ENCODE peak calls at places on chromosomes 7 and 10, in nine cellular contexts. R, K, L, U, A, C, N, V and E are unnamed samples.

GRCh38 chr10:44864042-44864436 is 47.1 kb upstream of the TMEM72 start:
- DNase-seq in R (no peak), K (peak), L (no peak), U (peak), A (no peak), C (peak), N (no peak), V (peak), E (no peak)

GRCh38 chr10:78952018-78952417 is 116.7 kb upstream of the ZMIZ1 start:
- DNase-seq in R (no peak), K (no peak), L (no peak), U (no peak), A (no peak), C (no peak), N (no peak), V (no peak), E (no peak)

GRCh38 chr7:111735661-111736323 is 173.5 kb upstream of the IMMP2L start:
- DNase-seq in R (no peak), K (peak), L (peak), U (no peak), A (peak), C (peak), N (peak), V (peak), E (peak)

GRCh38 chr7:137146552-137146961 is 197.0 kb downstream of the PTN start:
- DNase-seq in R (no peak), K (no peak), L (no peak), U (no peak), A (no peak), C (no peak), N (no peak), V (no peak), E (no peak)

GRCh38 chr10:30190831-30191552 is 131.6 kb upstream of the JCAD start:
- DNase-seq in R (no peak), K (no peak), L (no peak), U (no peak), A (no peak), C (no peak), N (no peak), V (no peak), E (peak)

GRCh38 chr10:119319161-119319919 is 112.0 kb downstream of the GRK5 start:
- DNase-seq in R (no peak), K (no peak), L (no peak), U (no peak), A (no peak), C (no peak), N (peak), V (no peak), E (no peak)

GRCh38 chr7:131066635-131067034 is 261.0 kb upstream of the MKLN1 start:
- DNase-seq in R (no peak), K (no peak), L (no peak), U (no peak), A (no peak), C (no peak), N (peak), V (no peak), E (no peak)

GRCh38 chr7:99000904-99001442 is 122.6 kb downstream of the TRRAP start:
- DNase-seq in R (peak), K (no peak), L (no peak), U (no peak), A (no peak), C (no peak), N (no peak), V (no peak), E (no peak)

GRCh38 chr10:59852671-59853070 is 53.7 kb downstream of the CCDC6 start:
- DNase-seq in R (no peak), K (no peak), L (no peak), U (no peak), A (no peak), C (no peak), N (no peak), V (peak), E (no peak)
- TF ChIP-seq POLR2A in R (no peak), K (no peak), L (no peak), U (no peak), A (no peak), C (no peak), N (no peak), V (no peak), E (no peak)

GRCh38 chr7:2017483-2017891 is 215.3 kb downstream of the MAD1L1 start:
- DNase-seq in R (peak), K (no peak), L (no peak), U (peak), A (no peak), C (no peak), N (no peak), V (no peak), E (no peak)

GRCh38 chr7:2017914-2018785 is 214.6 kb downstream of the MAD1L1 start:
- DNase-seq in R (peak), K (no peak), L (no peak), U (peak), A (no peak), C (peak), N (no peak), V (no peak), E (no peak)

GRCh38 chr7:2018786-2019692 is 213.7 kb downstream of the MAD1L1 start:
- DNase-seq in R (peak), K (peak), L (no peak), U (peak), A (no peak), C (peak), N (no peak), V (peak), E (peak)

GRCh38 chr7:2022021-2022409 is 210.7 kb downstream of the MAD1L1 start:
- DNase-seq in R (peak), K (no peak), L (no peak), U (peak), A (no peak), C (peak), N (no peak), V (no peak), E (no peak)

DNA sequence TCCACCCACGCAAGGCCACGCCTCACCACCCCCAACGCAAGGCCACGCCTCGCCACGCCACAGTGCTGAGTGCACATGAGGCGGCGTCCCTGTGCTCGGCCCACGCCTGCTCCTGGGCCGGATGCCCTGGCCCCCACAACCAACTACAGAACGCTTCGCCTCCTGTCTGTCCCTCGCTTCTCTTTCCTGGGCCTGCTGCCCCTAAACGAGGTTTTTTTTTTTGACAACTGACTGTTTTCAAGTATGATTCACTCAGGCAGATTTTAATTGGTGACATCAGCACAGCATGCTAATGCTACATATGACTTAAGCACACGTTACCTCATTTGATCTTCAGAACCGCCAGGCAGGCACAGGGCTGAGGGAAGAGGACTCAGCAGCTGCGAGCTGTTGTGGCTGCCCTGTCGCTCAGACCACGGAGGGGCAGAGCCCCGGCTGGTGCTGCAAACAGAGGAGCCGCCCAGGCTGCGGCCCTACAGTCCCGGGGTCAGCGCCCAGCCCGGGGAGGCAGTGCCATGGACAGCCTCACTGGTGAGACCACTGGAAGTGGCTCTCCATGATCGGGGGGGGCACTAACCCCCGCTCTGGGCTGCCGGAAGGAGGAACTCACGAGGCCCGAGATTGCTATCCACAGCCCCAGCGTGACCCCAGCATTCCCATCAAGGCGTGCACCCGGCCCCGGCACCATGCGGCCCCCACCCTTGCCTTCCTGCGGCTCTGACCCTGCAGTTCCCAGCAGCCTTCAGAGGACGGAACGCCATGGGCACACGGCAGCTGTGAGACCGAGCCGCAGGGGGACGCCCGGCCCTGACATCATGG is 212.8 kb downstream of the MAD1L1 start:
- DNase-seq in R (peak), K (peak), L (peak), U (peak), A (no peak), C (peak), N (no peak), V (peak), E (peak)
- TF ChIP-seq POLR2A in R (no peak), K (no peak), L (no peak), U (peak), A (no peak), C (no peak), N (no peak), V (no peak), E (peak)

DNA sequence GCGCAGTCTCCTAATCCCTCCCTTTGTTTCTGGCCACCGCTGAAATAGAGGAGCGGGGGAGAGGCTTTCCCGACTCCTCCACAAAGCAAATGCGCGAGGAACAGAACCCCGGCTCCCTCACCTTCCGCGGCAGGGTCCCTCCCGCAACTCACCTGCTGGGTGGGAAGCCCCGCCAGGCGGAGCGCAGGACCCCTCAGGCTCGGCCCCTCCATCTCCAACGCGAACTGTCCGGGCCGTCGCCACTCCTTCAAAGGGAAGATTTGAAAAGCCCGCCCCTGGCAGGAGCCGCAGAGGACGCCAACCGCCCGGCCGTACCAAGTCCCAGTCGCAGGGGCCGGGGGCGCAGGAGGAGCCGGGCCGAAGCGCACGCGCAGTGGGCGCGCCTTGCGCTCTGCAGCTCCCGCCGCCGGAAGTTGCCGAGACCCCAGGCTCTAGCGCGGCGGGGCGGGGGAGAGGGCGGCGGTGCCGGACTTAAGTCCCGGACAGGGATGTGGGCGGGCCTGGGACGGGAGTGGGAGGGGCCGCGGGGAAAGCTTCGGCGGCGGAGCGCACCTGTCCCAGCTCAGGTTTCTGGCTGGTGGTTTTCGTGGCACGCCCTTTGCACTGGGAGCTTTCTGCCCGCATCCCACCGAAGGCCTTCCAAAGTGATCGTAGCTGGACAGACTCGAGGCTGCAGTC is at the start of gene RTKN2:
- DNase-seq in R (peak), K (peak), L (peak), U (peak), A (peak), C (peak), N (peak), V (peak), E (peak)
- TF ChIP-seq POLR2A in R (no peak), K (peak), L (no peak), U (no peak), A (peak), C (no peak), N (peak), V (no peak), E (no peak)

GRCh38 chr7:100567045-100567730 is 6.5 kb downstream of the SAP25 start:
- DNase-seq in R (no peak), K (no peak), L (peak), U (no peak), A (no peak), C (no peak), N (no peak), V (no peak), E (no peak)
- TF ChIP-seq POLR2A in R (no peak), K (no peak), L (no peak), U (no peak), A (no peak), C (no peak), N (no peak), V (no peak), E (no peak)

GRCh38 chr10:77578583-77579227 is 58.9 kb downstream of the KCNMA1 start:
- DNase-seq in R (no peak), K (no peak), L (no peak), U (no peak), A (no peak), C (no peak), N (peak), V (peak), E (no peak)

GRCh38 chr10:77583527-77583926 is 54.1 kb downstream of the KCNMA1 start:
- DNase-seq in R (no peak), K (no peak), L (no peak), U (no peak), A (no peak), C (no peak), N (no peak), V (no peak), E (no peak)

GRCh38 chr10:77581738-77582137 is 55.9 kb downstream of the KCNMA1 start:
- DNase-seq in R (no peak), K (no peak), L (no peak), U (no peak), A (no peak), C (no peak), N (no peak), V (no peak), E (no peak)

GRCh38 chr10:77580500-77580899 is 57.1 kb downstream of the KCNMA1 start:
- DNase-seq in R (no peak), K (no peak), L (no peak), U (peak), A (no peak), C (no peak), N (no peak), V (no peak), E (no peak)

GRCh38 chr10:77582710-77583115 is 54.9 kb downstream of the KCNMA1 start:
- DNase-seq in R (no peak), K (no peak), L (no peak), U (peak), A (no peak), C (no peak), N (peak), V (no peak), E (no peak)
- TF ChIP-seq POLR2A in R (no peak), K (no peak), L (no peak), U (no peak), A (peak), C (no peak), N (no peak), V (no peak), E (no peak)

GRCh38 chr10:71812913-71813590 is 38.0 kb downstream of the PSAP start:
- DNase-seq in R (no peak), K (no peak), L (no peak), U (no peak), A (no peak), C (no peak), N (no peak), V (no peak), E (no peak)
- TF ChIP-seq POLR2A in R (no peak), K (no peak), L (no peak), U (no peak), A (no peak), C (no peak), N (no peak), V (no peak), E (no peak)

GRCh38 chr10:76488602-76489001 is 1057.2 kb downstream of the LRMDA start:
- DNase-seq in R (no peak), K (no peak), L (no peak), U (no peak), A (no peak), C (no peak), N (no peak), V (no peak), E (no peak)
- TF ChIP-seq POLR2A in R (no peak), K (no peak), L (no peak), U (no peak), A (no peak), C (no peak), N (no peak), V (no peak), E (no peak)

DNA sequence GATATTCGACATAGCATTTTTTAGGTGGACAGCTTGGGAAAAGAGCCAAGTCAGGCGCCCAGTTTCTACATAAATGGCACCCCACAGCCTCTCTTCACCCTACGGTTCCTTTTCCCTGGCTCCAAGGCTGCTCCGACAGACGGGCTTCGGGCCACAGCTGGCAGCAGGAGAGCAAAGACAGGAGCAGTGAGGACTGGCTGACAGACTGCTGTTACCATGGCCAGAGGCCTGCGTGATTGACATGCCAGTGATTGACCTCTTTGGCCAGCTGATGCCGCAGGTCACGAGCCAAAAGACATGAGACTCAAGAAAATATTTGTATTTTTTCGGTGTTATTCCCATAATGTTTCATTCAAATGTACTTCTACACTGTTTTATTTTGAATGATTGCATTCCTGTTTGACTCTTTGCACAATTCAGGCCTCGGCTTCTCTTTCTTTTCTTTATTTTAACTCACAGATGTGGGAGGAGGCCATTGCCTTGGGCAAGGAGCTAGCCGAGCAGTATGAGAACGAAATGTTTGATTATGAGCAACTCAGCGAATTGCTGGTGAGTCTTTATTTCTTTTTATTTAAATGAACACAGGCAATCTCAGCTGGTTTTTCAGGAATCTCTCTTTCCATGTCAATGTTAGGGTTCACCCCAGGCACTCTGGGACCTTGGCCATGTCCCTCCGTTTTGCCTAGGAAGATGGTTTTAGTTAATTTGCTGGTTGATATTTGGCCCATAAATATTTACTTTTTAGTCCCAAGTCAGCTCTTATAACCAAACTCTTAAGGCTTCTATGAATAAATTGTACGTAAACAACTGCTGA is 146.3 kb upstream of the NPS start:
- DNase-seq in R (peak), K (no peak), L (no peak), U (no peak), A (no peak), C (peak), N (no peak), V (no peak), E (no peak)
- TF ChIP-seq POLR2A in R (no peak), K (no peak), L (no peak), U (no peak), A (no peak), C (no peak), N (no peak), V (no peak), E (no peak)